ENCODE peak calls at places on chromosomes 5 and 9, in ten cellular contexts. K, O, Q, J, N, Z, P, W, C and V are unnamed samples.

GRCh38 chr5:10724799-10725507 is 36.1 kb downstream of the DAP start:
- DNase-seq in Q (no peak), O (peak; percentile 89), P (no peak), K (no peak), J (peak; percentile 55), C (peak; percentile 73), N (no peak), W (peak; percentile 63), Z (no peak), V (peak; percentile 65)

GRCh38 chr9:21392270-21392669 is 7.1 kb upstream of the IFNA2 start:
- DNase-seq in O (peak; percentile 17), W (no peak), K (no peak), C (no peak), J (no peak), P (peak; percentile 29), N (no peak), Q (no peak), Z (no peak), V (no peak)

GRCh38 chr5:82252744-82253143 is 25.4 kb downstream of the RPS23 start:
- DNase-seq in W (no peak), P (no peak), O (no peak), N (no peak), Z (no peak), Q (no peak), C (no peak), K (no peak), J (no peak), V (no peak)

GRCh38 chr5:107743357-107744000 is 72.7 kb upstream of the EFNA5 start:
- DNase-seq in C (peak; percentile 30), O (peak; percentile 49), Q (no peak), N (no peak), K (no peak), W (peak; percentile 35), J (no peak), Z (no peak), P (no peak), V (no peak)

GRCh38 chr5:109997191-109997590 is 307.5 kb downstream of the MAN2A1 start:
- DNase-seq in J (no peak), N (no peak), K (no peak), Q (no peak), W (no peak), Z (no peak), P (no peak), O (no peak), C (no peak), V (no peak)

GRCh38 chr9:136808075-136808780 is 480 bp downstream of the RABL6 start:
- DNase-seq in K (no peak), J (no peak), Z (no peak), N (peak; percentile 30), W (no peak), Q (peak; percentile 25), P (no peak), O (peak; percentile 25), C (peak; percentile 24), V (peak; percentile 16)

GRCh38 chr9:113587471-113588031 is 124.0 kb downstream of the RGS3 start:
- DNase-seq in K (no peak), N (no peak), W (peak; percentile 45), O (peak; percentile 45), J (no peak), C (no peak), Q (no peak), Z (no peak), P (no peak), V (peak; percentile 77)

GRCh38 chr5:120538644-120539043 is 74.5 kb downstream of the PRR16 start:
- DNase-seq in N (no peak), Z (no peak), K (no peak), P (no peak), Q (no peak), J (no peak), C (peak; percentile 12), O (peak; percentile 61), W (peak; percentile 52), V (no peak)

GRCh38 chr9:28927711-28928110 is 1354.4 kb upstream of the C9orf72 start:
- DNase-seq in P (no peak), Q (no peak), O (no peak), Z (no peak), K (no peak), N (peak; percentile 1), J (no peak), C (no peak), W (no peak), V (no peak)

GRCh38 chr9:124038239-124038638 is 26.7 kb downstream of the LHX2 start:
- DNase-seq in C (no peak), Z (no peak), W (no peak), Q (no peak), P (peak; percentile 24), N (no peak), O (no peak), J (no peak), K (no peak), V (no peak)

GRCh38 chr9:136849960-136850865 is 1.0 kb downstream of the PHPT1 start:
- DNase-seq in K (no peak), C (no peak), O (no peak), J (no peak), N (no peak), W (no peak), Q (no peak), Z (no peak), P (no peak), V (no peak)

GRCh38 chr9:68964102-68964541 is 49.8 kb downstream of the PRKACG start:
- DNase-seq in K (no peak), O (no peak), W (no peak), N (no peak), Z (no peak), P (no peak), J (no peak), C (no peak), Q (no peak), V (no peak)

GRCh38 chr9:128684325-128685021 is 4.5 kb upstream of the SET start:
- DNase-seq in Z (peak; percentile 41), Q (peak; percentile 68), P (peak; percentile 83), O (peak; percentile 78), W (no peak), C (peak; percentile 88), J (no peak), K (peak; percentile 55), N (peak; percentile 65), V (peak; percentile 71)

GRCh38 chr9:74281674-74282073 is 215.5 kb upstream of the RORB start:
- DNase-seq in K (no peak), Z (no peak), O (no peak), Q (no peak), J (no peak), C (peak; percentile 21), P (peak; percentile 6), N (no peak), W (no peak), V (no peak)

GRCh38 chr5:175443514-175444059 is 395 bp downstream of the DRD1 start:
- DNase-seq in J (no peak), Z (no peak), N (no peak), W (no peak), O (peak; percentile 3), Q (no peak), K (no peak), P (no peak), C (no peak), V (no peak)

GRCh38 chr5:112626079-112626478 is 111.6 kb upstream of the APC start:
- DNase-seq in O (no peak), W (no peak), J (peak; percentile 9), Q (no peak), N (no peak), Z (no peak), C (no peak), P (no peak), K (no peak), V (no peak)

GRCh38 chr9:1722404-1722803 is 292.7 kb upstream of the SMARCA2 start:
- DNase-seq in Q (no peak), O (no peak), Z (no peak), C (peak; percentile 4), N (no peak), K (no peak), P (no peak), W (no peak), J (no peak), V (no peak)

GRCh38 chr5:10507575-10508024 is 56.3 kb upstream of the ANKRD33B start:
- DNase-seq in Z (no peak), K (no peak), C (no peak), N (no peak), O (peak; percentile 62), W (no peak), J (no peak), P (no peak), Q (no peak), V (no peak)

GRCh38 chr5:158543539-158544387 is 556.0 kb downstream of the EBF1 start:
- DNase-seq in K (no peak), P (no peak), W (peak; percentile 32), C (no peak), J (no peak), O (peak; percentile 67), Q (no peak), N (no peak), Z (no peak), V (no peak)